ENCODE peak calls at places on chromosomes 3 and 15, in six cellular contexts. One of them, this sample, is unnamed.

GRCh38 chr15:43463542-43463941 is 29.4 kb downstream of the TP53BP1 start:
- DNase-seq in trophoblast cell: no peak
- DNase-seq in IMR-90: peak; percentile 12
- DNase-seq in neuronal stem cell: no peak
- DNase-seq in mesenchymal stem cell: no peak
- DNase-seq in H1: no peak
- DNase-seq in this sample: no peak

GRCh38 chr3:79773291-79773690 is 5.5 kb upstream of the ROBO1 start:
- DNase-seq in trophoblast cell: no peak
- DNase-seq in IMR-90: no peak
- DNase-seq in neuronal stem cell: no peak
- DNase-seq in mesenchymal stem cell: no peak
- DNase-seq in H1: no peak
- DNase-seq in this sample: no peak

GRCh38 chr15:64825081-64825430 is 391 bp downstream of the PIF1 start:
- DNase-seq in trophoblast cell: no peak
- DNase-seq in IMR-90: no peak
- DNase-seq in neuronal stem cell: no peak
- DNase-seq in mesenchymal stem cell: no peak
- DNase-seq in H1: no peak
- DNase-seq in this sample: no peak

GRCh38 chr3:125143982-125144652 is 68.4 kb downstream of the SLC12A8 start:
- DNase-seq in trophoblast cell: no peak
- DNase-seq in IMR-90: no peak
- DNase-seq in neuronal stem cell: no peak
- DNase-seq in mesenchymal stem cell: peak; percentile 38
- DNase-seq in H1: no peak
- DNase-seq in this sample: peak; percentile 97

GRCh38 chr3:188241883-188242282 is 87.9 kb downstream of the LPP start:
- DNase-seq in trophoblast cell: no peak
- DNase-seq in IMR-90: no peak
- DNase-seq in neuronal stem cell: no peak
- DNase-seq in mesenchymal stem cell: no peak
- DNase-seq in H1: no peak
- DNase-seq in this sample: no peak

GRCh38 chr3:139107424-139108252 is 62.9 kb upstream of the PRR23C start:
- DNase-seq in trophoblast cell: no peak
- DNase-seq in IMR-90: no peak
- DNase-seq in neuronal stem cell: no peak
- DNase-seq in mesenchymal stem cell: no peak
- DNase-seq in H1: no peak
- DNase-seq in this sample: no peak

GRCh38 chr15:68143129-68143528 is 62.0 kb downstream of the CALML4 start:
- DNase-seq in trophoblast cell: no peak
- DNase-seq in IMR-90: no peak
- DNase-seq in neuronal stem cell: no peak
- DNase-seq in mesenchymal stem cell: no peak
- DNase-seq in H1: no peak
- DNase-seq in this sample: no peak

GRCh38 chr3:61686228-61686648 is 124.9 kb downstream of the PTPRG start:
- DNase-seq in trophoblast cell: no peak
- DNase-seq in IMR-90: no peak
- DNase-seq in neuronal stem cell: no peak
- DNase-seq in mesenchymal stem cell: no peak
- DNase-seq in H1: no peak
- DNase-seq in this sample: no peak

GRCh38 chr15:91864669-91865068 is 11.2 kb downstream of the SLCO3A1 start:
- DNase-seq in trophoblast cell: no peak
- DNase-seq in IMR-90: no peak
- DNase-seq in neuronal stem cell: no peak
- DNase-seq in mesenchymal stem cell: no peak
- DNase-seq in H1: no peak
- DNase-seq in this sample: no peak

GRCh38 chr15:78313383-78313782 is 14.0 kb upstream of the SKIC8 start:
- DNase-seq in trophoblast cell: no peak
- DNase-seq in IMR-90: no peak
- DNase-seq in neuronal stem cell: no peak
- DNase-seq in mesenchymal stem cell: no peak
- DNase-seq in H1: no peak
- DNase-seq in this sample: no peak

GRCh38 chr3:16496408-16497222 is 16.9 kb downstream of the RFTN1 start:
- DNase-seq in trophoblast cell: peak; percentile 21
- DNase-seq in IMR-90: no peak
- DNase-seq in neuronal stem cell: no peak
- DNase-seq in mesenchymal stem cell: no peak
- DNase-seq in H1: no peak
- DNase-seq in this sample: no peak

GRCh38 chr3:4425707-4426106 is 41.4 kb downstream of the SUMF1 start:
- DNase-seq in trophoblast cell: no peak
- DNase-seq in IMR-90: peak; percentile 22
- DNase-seq in neuronal stem cell: no peak
- DNase-seq in mesenchymal stem cell: peak; percentile 56
- DNase-seq in H1: no peak
- DNase-seq in this sample: no peak

GRCh38 chr3:127796045-127796720 is 26.1 kb downstream of the MGLL start:
- DNase-seq in trophoblast cell: no peak
- DNase-seq in IMR-90: no peak
- DNase-seq in neuronal stem cell: no peak
- DNase-seq in mesenchymal stem cell: no peak
- DNase-seq in H1: no peak
- DNase-seq in this sample: no peak

GRCh38 chr3:25648107-25648535 is 16.6 kb downstream of the TOP2B start:
- DNase-seq in trophoblast cell: peak; percentile 95
- DNase-seq in IMR-90: peak; percentile 82
- DNase-seq in neuronal stem cell: peak; percentile 86
- DNase-seq in mesenchymal stem cell: peak; percentile 84
- DNase-seq in H1: peak; percentile 63
- DNase-seq in this sample: peak; percentile 97

GRCh38 chr3:140896997-140897396 is 44.6 kb upstream of the SLC25A36 start:
- DNase-seq in trophoblast cell: no peak
- DNase-seq in IMR-90: no peak
- DNase-seq in neuronal stem cell: no peak
- DNase-seq in mesenchymal stem cell: no peak
- DNase-seq in H1: no peak
- DNase-seq in this sample: no peak

GRCh38 chr15:63985221-63986184 is 60.8 kb downstream of the DAPK2 start:
- DNase-seq in trophoblast cell: no peak
- DNase-seq in IMR-90: peak; percentile 12
- DNase-seq in neuronal stem cell: no peak
- DNase-seq in mesenchymal stem cell: no peak
- DNase-seq in H1: no peak
- DNase-seq in this sample: no peak

GRCh38 chr3:50985893-50986292 is 311.2 kb downstream of the DOCK3 start:
- DNase-seq in trophoblast cell: no peak
- DNase-seq in IMR-90: no peak
- DNase-seq in neuronal stem cell: no peak
- DNase-seq in mesenchymal stem cell: no peak
- DNase-seq in H1: no peak
- DNase-seq in this sample: no peak

GRCh38 chr15:59501531-59502113 is 63.6 kb downstream of the FAM81A start:
- DNase-seq in trophoblast cell: peak; percentile 89
- DNase-seq in IMR-90: peak; percentile 55
- DNase-seq in neuronal stem cell: peak; percentile 53
- DNase-seq in mesenchymal stem cell: peak; percentile 65
- DNase-seq in H1: peak; percentile 9
- DNase-seq in this sample: peak; percentile 68

GRCh38 chr15:47587938-47588817 is 129.1 kb upstream of the SEMA6D start:
- DNase-seq in trophoblast cell: no peak
- DNase-seq in IMR-90: no peak
- DNase-seq in neuronal stem cell: no peak
- DNase-seq in mesenchymal stem cell: peak; percentile 68
- DNase-seq in H1: no peak
- DNase-seq in this sample: peak; percentile 45

GRCh38 chr3:45143673-45144670 is 2.2 kb downstream of the CDCP1 start:
- DNase-seq in trophoblast cell: no peak
- DNase-seq in IMR-90: no peak
- DNase-seq in neuronal stem cell: no peak
- DNase-seq in mesenchymal stem cell: peak; percentile 78
- DNase-seq in H1: no peak
- DNase-seq in this sample: no peak

GRCh38 chr15:71195242-71195641 is 80.0 kb downstream of the THSD4 start:
- DNase-seq in trophoblast cell: peak; percentile 21
- DNase-seq in IMR-90: no peak
- DNase-seq in neuronal stem cell: no peak
- DNase-seq in mesenchymal stem cell: no peak
- DNase-seq in H1: no peak
- DNase-seq in this sample: peak; percentile 89

GRCh38 chr3:62237296-62237948 is 135.9 kb downstream of the FEZF2 start:
- DNase-seq in trophoblast cell: peak; percentile 3
- DNase-seq in IMR-90: no peak
- DNase-seq in neuronal stem cell: no peak
- DNase-seq in mesenchymal stem cell: no peak
- DNase-seq in H1: no peak
- DNase-seq in this sample: no peak

GRCh38 chr3:42613462-42613861 is 13.0 kb downstream of the NKTR start:
- DNase-seq in trophoblast cell: peak; percentile 24
- DNase-seq in IMR-90: no peak
- DNase-seq in neuronal stem cell: no peak
- DNase-seq in mesenchymal stem cell: peak; percentile 32
- DNase-seq in H1: no peak
- DNase-seq in this sample: peak; percentile 37

GRCh38 chr3:17505856-17506255 is 236.6 kb downstream of the TBC1D5 start:
- DNase-seq in trophoblast cell: peak; percentile 63
- DNase-seq in IMR-90: peak; percentile 51
- DNase-seq in neuronal stem cell: no peak
- DNase-seq in mesenchymal stem cell: peak; percentile 17
- DNase-seq in H1: no peak
- DNase-seq in this sample: no peak

GRCh38 chr3:17501745-17502144 is 240.7 kb downstream of the TBC1D5 start:
- DNase-seq in trophoblast cell: no peak
- DNase-seq in IMR-90: no peak
- DNase-seq in neuronal stem cell: no peak
- DNase-seq in mesenchymal stem cell: no peak
- DNase-seq in H1: no peak
- DNase-seq in this sample: no peak

DNA sequence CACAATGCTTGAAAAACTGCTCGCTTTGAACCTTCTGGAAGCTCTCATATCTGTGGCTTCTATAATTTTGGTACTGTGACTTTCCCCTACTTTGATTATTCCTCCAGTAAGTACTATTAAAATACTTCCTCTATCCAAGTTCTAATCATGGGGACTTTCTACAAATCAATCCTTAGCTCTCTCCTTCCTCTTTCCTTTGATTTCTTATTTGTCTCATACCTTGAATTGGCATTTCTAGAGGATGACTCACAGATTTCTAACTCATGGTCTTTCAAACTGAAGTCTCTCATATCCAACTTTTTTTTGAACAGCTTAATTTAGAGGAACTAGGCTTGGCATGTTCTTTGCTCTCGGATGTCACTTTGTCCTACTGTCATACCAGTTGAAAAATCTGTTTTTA is 241.8 kb downstream of the TBC1D5 start:
- DNase-seq in trophoblast cell: peak; percentile 20
- DNase-seq in IMR-90: peak; percentile 36
- DNase-seq in neuronal stem cell: no peak
- DNase-seq in mesenchymal stem cell: no peak
- DNase-seq in H1: no peak
- DNase-seq in this sample: peak; percentile 18
- H2AK5ac ChIP-seq in trophoblast cell: no peak overlapping the region
- H2AK5ac ChIP-seq in IMR-90: no peak overlapping the region
- H2AK5ac ChIP-seq in neuronal stem cell: no peak overlapping the region
- H2AK5ac ChIP-seq in mesenchymal stem cell: no peak overlapping the region
- H2AK5ac ChIP-seq in H1: no peak overlapping the region
- H2AK5ac ChIP-seq in this sample: no peak overlapping the region

DNA sequence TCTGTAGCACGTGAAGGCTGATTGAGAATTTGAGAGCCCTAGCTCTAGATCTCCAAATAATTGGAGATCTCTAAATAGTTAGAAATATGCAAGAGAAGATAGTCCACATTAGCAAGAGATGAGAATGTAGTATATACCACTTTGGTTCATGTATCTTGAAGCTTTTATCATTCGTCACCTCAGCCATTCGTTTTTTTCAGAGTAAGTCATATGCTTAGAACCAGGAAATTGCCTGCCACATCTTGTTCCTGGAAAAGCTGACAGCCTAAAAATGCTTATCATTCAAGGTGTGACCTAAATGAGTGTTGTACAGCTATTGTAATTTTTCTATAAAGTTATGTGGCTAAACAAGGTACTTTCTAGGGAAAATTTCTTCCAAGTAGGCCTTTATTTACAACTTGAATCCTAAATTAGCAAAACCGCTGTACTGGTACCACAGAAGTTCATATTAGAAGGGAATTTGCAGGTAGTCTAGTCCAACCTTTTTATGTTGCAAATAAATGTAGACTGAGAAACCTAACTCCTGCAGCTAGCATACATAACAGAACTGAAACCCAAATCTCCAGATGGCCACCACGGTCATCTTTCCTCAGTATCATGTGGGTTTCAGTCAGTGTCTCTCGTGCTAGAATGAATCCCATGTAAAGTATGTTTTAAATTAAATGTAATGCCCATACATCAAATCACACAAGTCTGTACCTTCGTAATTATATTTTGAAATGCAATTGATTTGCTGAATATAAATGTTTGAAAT is 48.6 kb downstream of the FNDC3B start:
- DNase-seq in trophoblast cell: peak; percentile 95
- DNase-seq in IMR-90: no peak
- DNase-seq in neuronal stem cell: no peak
- DNase-seq in mesenchymal stem cell: no peak
- DNase-seq in H1: no peak
- DNase-seq in this sample: no peak
- H3K4me3 ChIP-seq in trophoblast cell: no peak overlapping the region
- H3K4me3 ChIP-seq in IMR-90: no peak overlapping the region
- H3K4me3 ChIP-seq in neuronal stem cell: no peak overlapping the region
- H3K4me3 ChIP-seq in mesenchymal stem cell: no peak overlapping the region
- H3K4me3 ChIP-seq in H1: no peak overlapping the region
- H3K4me3 ChIP-seq in this sample: no peak overlapping the region

GRCh38 chr3:53171827-53172505 is 11.0 kb downstream of the PRKCD start:
- DNase-seq in trophoblast cell: no peak
- DNase-seq in IMR-90: no peak
- DNase-seq in neuronal stem cell: no peak
- DNase-seq in mesenchymal stem cell: no peak
- DNase-seq in H1: no peak
- DNase-seq in this sample: peak; percentile 84
- H4K8ac ChIP-seq in trophoblast cell: no peak overlapping the region
- H4K8ac ChIP-seq in IMR-90: no peak overlapping the region
- H4K8ac ChIP-seq in neuronal stem cell: no peak overlapping the region
- H4K8ac ChIP-seq in mesenchymal stem cell: no peak overlapping the region
- H4K8ac ChIP-seq in H1: peak overlapping the region; percentile 1
- H4K8ac ChIP-seq in this sample: no peak overlapping the region

GRCh38 chr15:41562784-41563198 is 3.8 kb downstream of the TYRO3 start:
- DNase-seq in trophoblast cell: no peak
- DNase-seq in IMR-90: peak; percentile 37
- DNase-seq in neuronal stem cell: peak; percentile 32
- DNase-seq in mesenchymal stem cell: no peak
- DNase-seq in H1: no peak
- DNase-seq in this sample: no peak
- H2AK5ac ChIP-seq in trophoblast cell: no peak overlapping the region
- H2AK5ac ChIP-seq in IMR-90: no peak overlapping the region
- H2AK5ac ChIP-seq in neuronal stem cell: peak overlapping the region; percentile 33
- H2AK5ac ChIP-seq in mesenchymal stem cell: no peak overlapping the region
- H2AK5ac ChIP-seq in H1: peak overlapping the region; percentile 97
- H2AK5ac ChIP-seq in this sample: no peak overlapping the region

GRCh38 chr3:122246214-122246613 is 62.7 kb downstream of the CASR start:
- DNase-seq in trophoblast cell: no peak
- DNase-seq in IMR-90: peak; percentile 20
- DNase-seq in neuronal stem cell: no peak
- DNase-seq in mesenchymal stem cell: peak; percentile 26
- DNase-seq in H1: no peak
- DNase-seq in this sample: no peak
- H3K4me3 ChIP-seq in trophoblast cell: no peak overlapping the region
- H3K4me3 ChIP-seq in IMR-90: peak overlapping the region; percentile 17
- H3K4me3 ChIP-seq in neuronal stem cell: no peak overlapping the region
- H3K4me3 ChIP-seq in mesenchymal stem cell: no peak overlapping the region
- H3K4me3 ChIP-seq in H1: no peak overlapping the region
- H3K4me3 ChIP-seq in this sample: no peak overlapping the region

GRCh38 chr3:171824076-171824475 is 13.8 kb upstream of the PLD1 start:
- DNase-seq in trophoblast cell: peak; percentile 8
- DNase-seq in IMR-90: no peak
- DNase-seq in neuronal stem cell: no peak
- DNase-seq in mesenchymal stem cell: no peak
- DNase-seq in H1: no peak
- DNase-seq in this sample: no peak
- H4K8ac ChIP-seq in trophoblast cell: no peak overlapping the region
- H4K8ac ChIP-seq in IMR-90: no peak overlapping the region
- H4K8ac ChIP-seq in neuronal stem cell: no peak overlapping the region
- H4K8ac ChIP-seq in mesenchymal stem cell: no peak overlapping the region
- H4K8ac ChIP-seq in H1: no peak overlapping the region
- H4K8ac ChIP-seq in this sample: no peak overlapping the region